ENCODE peak calls at places on chromosomes 2 and 18, in five cellular contexts. A is CD4-positive, alpha-beta T cell; M is activated B cell treated with CpG ODN at 0.5 μM for 24 hours; X is psoas muscle; J is GM20000. G is an unnamed sample.

GRCh38 chr2:141201161-141201560 is 929.7 kb downstream of the LRP1B start:
- DNase-seq in A (no peak), M (no peak), X (no peak), J (no peak), G (no peak)

GRCh38 chr2:85954918-85955420 is 66.2 kb upstream of the ST3GAL5 start:
- DNase-seq in X (no peak), A (no peak), J (no peak), M (no peak), G (no peak)

GRCh38 chr2:149040451-149040850 is 2.0 kb downstream of the LYPD6B start:
- DNase-seq in X (no peak), A (peak; percentile 31), M (no peak), J (peak; percentile 75), G (no peak)

GRCh38 chr2:110858135-110858737 is 125.9 kb downstream of the ACOXL start:
- DNase-seq in J (peak; percentile 72), M (no peak), A (peak; percentile 37), X (no peak), G (no peak)

GRCh38 chr2:200592414-200593075 is 6.7 kb downstream of the AOX1 start:
- DNase-seq in A (no peak), X (no peak), M (no peak), J (no peak), G (no peak)

GRCh38 chr2:101340141-101340541 is 31.6 kb upstream of the RNF149 start:
- DNase-seq in J (no peak), M (no peak), A (no peak), X (no peak), G (no peak)

GRCh38 chr18:21112543-21113105 is 1.0 kb upstream of the ROCK1 start:
- DNase-seq in X (no peak), A (no peak), M (no peak), J (no peak), G (no peak)

GRCh38 chr2:29518988-29519925 is 402.1 kb downstream of the ALK start:
- DNase-seq in A (no peak), X (no peak), J (no peak), M (no peak), G (no peak)

GRCh38 chr2:219292616-219293015 is 13.4 kb downstream of the DNAJB2 start:
- DNase-seq in X (no peak), J (no peak), M (no peak), A (no peak), G (no peak)

GRCh38 chr2:231715988-231716616 is 7.8 kb downstream of the PTMA start:
- DNase-seq in M (peak; percentile 27), J (no peak), A (no peak), X (no peak), G (no peak)

GRCh38 chr2:120239488-120240287 is 13.0 kb upstream of the RALB start:
- DNase-seq in M (no peak), A (no peak), J (no peak), X (peak; percentile 52), G (no peak)

GRCh38 chr2:177302552-177302951 is 38.0 kb upstream of the NFE2L2 start:
- DNase-seq in J (no peak), A (no peak), X (no peak), M (no peak), G (no peak)

GRCh38 chr2:138602166-138602460 is 100.5 kb downstream of the SPOPL start:
- DNase-seq in M (no peak), A (no peak), J (no peak), X (no peak), G (no peak)

GRCh38 chr2:177998006-177998405 is 74.6 kb downstream of the PDE11A start:
- DNase-seq in M (no peak), A (no peak), X (no peak), J (no peak), G (no peak)

GRCh38 chr2:238155051-238155760 is 3.6 kb upstream of the ERFE start:
- DNase-seq in J (no peak), M (no peak), X (peak; percentile 65), A (no peak), G (no peak)

GRCh38 chr18:14912967-14913366 is 165.0 kb downstream of the ANKRD30B start:
- DNase-seq in X (no peak), A (no peak), M (no peak), J (no peak), G (no peak)

GRCh38 chr18:616380-616995 is 19.7 kb downstream of the CLUL1 start:
- DNase-seq in X (no peak), A (no peak), M (no peak), J (peak; percentile 40), G (peak; percentile 40)
- TF ChIP-seq CTCF in X (peak; percentile 61), A (peak; percentile 70), M (no peak), J (peak; percentile 30), G (peak; percentile 73)

DNA sequence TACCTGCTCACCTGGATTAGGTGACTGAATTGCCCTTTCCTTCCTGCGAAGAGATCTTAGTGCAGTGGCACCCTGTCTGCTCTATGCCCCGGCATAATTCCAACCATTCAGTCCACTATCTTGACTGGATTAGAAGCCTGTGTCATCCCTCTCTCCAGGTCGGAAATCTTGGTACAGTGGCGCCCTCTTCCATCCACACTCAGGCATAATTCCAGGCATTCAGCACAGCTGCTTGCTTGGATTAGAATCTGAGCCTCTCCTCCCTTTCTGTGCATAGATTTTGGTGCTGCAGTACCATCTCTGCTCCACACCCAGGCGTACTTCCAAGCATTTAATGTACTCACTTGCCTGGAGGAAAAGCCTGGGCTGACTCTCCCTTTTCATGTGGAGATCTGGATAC is 1389.3 kb upstream of the TMEFF2 start:
- DNase-seq in X (no peak), J (no peak), A (no peak), M (no peak), G (peak; percentile 12)
- TF ChIP-seq CTCF in X (no peak), J (peak; percentile 10), A (no peak), M (no peak), G (peak; percentile 44)

DNA sequence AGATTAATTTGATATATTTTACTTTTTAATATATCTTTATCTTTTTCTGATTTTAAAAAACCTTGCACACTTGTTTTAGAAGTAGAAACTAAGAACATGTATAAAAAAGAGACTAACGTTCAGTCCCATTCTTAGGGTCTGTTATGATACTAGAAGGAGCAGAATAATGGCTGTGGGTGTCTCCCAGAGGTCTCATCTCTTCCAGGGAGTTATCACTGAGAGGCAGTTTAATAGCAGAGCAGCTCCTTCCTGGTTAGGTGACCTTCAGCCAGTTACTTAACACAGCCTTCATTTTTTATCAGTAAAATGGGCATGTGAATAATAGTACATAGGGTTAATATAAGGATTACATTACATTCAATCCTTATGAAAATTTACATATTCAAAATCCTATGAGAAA is 40.6 kb downstream of the FBXO48 start:
- DNase-seq in M (no peak), J (no peak), X (no peak), A (no peak), G (no peak)
- TF ChIP-seq CTCF in M (no peak), J (no peak), X (no peak), A (no peak), G (no peak)

GRCh38 chr2:240347373-240347940 is 88.0 kb upstream of the GPC1 start:
- DNase-seq in X (no peak), J (no peak), A (no peak), M (no peak), G (no peak)

GRCh38 chr2:240346015-240346752 is 89.3 kb upstream of the GPC1 start:
- DNase-seq in X (no peak), J (no peak), M (no peak), A (no peak), G (no peak)

GRCh38 chr2:240346753-240347372 is 88.6 kb upstream of the GPC1 start:
- DNase-seq in J (no peak), A (no peak), X (no peak), M (no peak), G (no peak)

GRCh38 chr2:240343548-240343947 is 91.9 kb upstream of the GPC1 start:
- DNase-seq in J (no peak), X (no peak), A (no peak), M (no peak), G (no peak)

GRCh38 chr2:240344904-240345303 is 90.6 kb upstream of the GPC1 start:
- DNase-seq in M (no peak), A (no peak), J (no peak), X (no peak), G (no peak)
- TF ChIP-seq CTCF in M (no peak), A (no peak), J (no peak), X (no peak), G (no peak)

GRCh38 chr18:13276530-13277520 is 58.3 kb downstream of the LDLRAD4 start:
- DNase-seq in M (no peak), A (no peak), J (no peak), X (no peak), G (no peak)
- TF ChIP-seq CTCF in M (no peak), A (no peak), J (no peak), X (no peak), G (no peak)

GRCh38 chr2:65256088-65256487 is 28.5 kb downstream of the ACTR2 start:
- DNase-seq in M (no peak), A (no peak), J (no peak), X (no peak), G (no peak)
- TF ChIP-seq CTCF in M (no peak), A (no peak), J (peak; percentile 11), X (no peak), G (peak; percentile 51)